ENCODE peak calls at places on chromosome 17, in four cellular contexts. B is spleen, Z is tibial nerve, D is transverse colon. P is an unnamed sample. For H3K9me3, the result is how much of the 10 kb centered on the place peaks cover.

GRCh38 chr17:12122091-12122490 is 101.4 kb downstream of the MAP2K4 start:
- DNase-seq in D (no peak), B (no peak), Z (no peak), P (no peak)

GRCh38 chr17:36117505-36118382 is 14.1 kb downstream of the CCL4 start:
- DNase-seq in Z (no peak), B (no peak), D (peak), P (no peak)

GRCh38 chr17:21375757-21376584 is at the start of gene KCNJ12:
- DNase-seq in B (no peak), Z (no peak), D (peak), P (peak)

GRCh38 chr17:35889818-35890773 is 9.9 kb upstream of the CCL5 start:
- DNase-seq in D (no peak), B (no peak), Z (peak), P (peak)

GRCh38 chr17:27206447-27206846 is 87.5 kb upstream of the WSB1 start:
- DNase-seq in Z (no peak), B (no peak), D (peak), P (no peak)

GRCh38 chr17:40958086-40958953 is 8.4 kb downstream of the KRT39 start:
- DNase-seq in Z (no peak), D (peak), B (no peak), P (no peak)

GRCh38 chr17:80260791-80261158 is at the start of gene RNF213:
- DNase-seq in B (peak), D (peak), Z (no peak), P (peak)

GRCh38 chr17:4369557-4370230 is 3.2 kb upstream of the UBE2G1 start:
- DNase-seq in B (peak), Z (no peak), D (no peak), P (no peak)

GRCh38 chr17:64728041-64728695 is 66.1 kb upstream of the SMURF2 start:
- DNase-seq in D (no peak), Z (no peak), B (no peak), P (no peak)

GRCh38 chr17:64036198-64036922 is 15.9 kb upstream of the ICAM2 start:
- DNase-seq in D (no peak), B (no peak), Z (no peak), P (no peak)

GRCh38 chr17:47776330-47777197 is 43.5 kb downstream of the TBX21 start:
- DNase-seq in Z (no peak), D (peak), B (no peak), P (no peak)

GRCh38 chr17:59830846-59831486 is 61.8 kb downstream of the TUBD1 start:
- DNase-seq in Z (no peak), B (no peak), D (no peak), P (no peak)

GRCh38 chr17:65202833-65203571 is 65.8 kb downstream of the RGS9 start:
- DNase-seq in Z (no peak), D (no peak), B (no peak), P (no peak)

GRCh38 chr17:64497565-64498035 is 746 bp upstream of the POLG2 start:
- DNase-seq in B (no peak), Z (no peak), D (no peak), P (no peak)

GRCh38 chr17:80855968-80856862 is 135.4 kb upstream of the CHMP6 start:
- DNase-seq in D (peak), Z (no peak), B (peak), P (no peak)

GRCh38 chr17:17235212-17236174 is 1.5 kb downstream of the FLCN start:
- DNase-seq in D (no peak), B (peak), Z (peak), P (peak)

GRCh38 chr17:27540300-27541105 is 84.3 kb downstream of the KSR1 start:
- DNase-seq in Z (peak), D (peak), B (peak), P (peak)

GRCh38 chr17:44278006-44278405 is 10.1 kb upstream of the SLC4A1 start:
- DNase-seq in B (no peak), Z (no peak), D (no peak), P (no peak)

GRCh38 chr17:82449136-82449882 is 1.2 kb downstream of the CYBC1 start:
- DNase-seq in D (peak), B (peak), Z (no peak), P (no peak)

GRCh38 chr17:56913000-56913866 is 616 bp downstream of the TRIM25 start:
- DNase-seq in D (no peak), Z (no peak), B (no peak), P (no peak)

GRCh38 chr17:17681744-17682292 is 560 bp downstream of the RAI1 start:
- DNase-seq in D (peak), Z (no peak), B (peak), P (peak)

GRCh38 chr17:37475713-37476420 is 13.8 kb upstream of the DUSP14 start:
- DNase-seq in B (no peak), D (no peak), Z (no peak), P (no peak)

GRCh38 chr17:35313875-35314409 is 59.5 kb downstream of the SLFN11 start:
- DNase-seq in B (peak), D (peak), Z (no peak), P (peak)

GRCh38 chr17:47948706-47949196 is 7.4 kb downstream of the PNPO start:
- DNase-seq in D (no peak), B (no peak), Z (no peak), P (peak)

GRCh38 chr17:64063766-64064224 is 43.4 kb upstream of the ICAM2 start:
- DNase-seq in Z (no peak), B (peak), D (peak), P (peak)

GRCh38 chr17:55996826-55997225 is 156.4 kb upstream of the ANKFN1 start:
- DNase-seq in Z (no peak), D (no peak), B (no peak), P (no peak)

GRCh38 chr17:35865412-35866355 is 3.0 kb downstream of the HEATR9 start:
- DNase-seq in B (no peak), Z (no peak), D (no peak), P (no peak)

GRCh38 chr17:75524269-75524970 is 1.1 kb upstream of the LLGL2 start:
- DNase-seq in B (peak), D (no peak), Z (no peak), P (no peak)

GRCh38 chr17:418421-418751 is 65.8 kb upstream of the RPH3AL start:
- DNase-seq in D (no peak), B (no peak), Z (no peak), P (no peak)

GRCh38 chr17:17506181-17506741 is 10.1 kb upstream of the RASD1 start:
- DNase-seq in Z (no peak), D (peak), B (no peak), P (no peak)

GRCh38 chr17:33038740-33039139 is 47.1 kb downstream of the SPACA3 start:
- DNase-seq in D (peak), Z (no peak), B (no peak), P (no peak)

GRCh38 chr17:35890774-35891155 is 10.6 kb upstream of the CCL5 start:
- DNase-seq in D (peak), B (peak), Z (no peak), P (peak)

GRCh38 chr17:77301694-77302087 is 160.9 kb downstream of the SEC14L1 start:
- DNase-seq in D (no peak), B (no peak), Z (no peak), P (no peak)
- H3K4me3 ChIP-seq in D (no peak), B (no peak), Z (no peak), P (no peak)

GRCh38 chr17:73293031-73293430 is 18.8 kb downstream of the CDC42EP4 start:
- DNase-seq in Z (no peak), D (no peak), B (no peak), P (no peak)
- H3K27ac ChIP-seq in Z (peak), D (peak), B (no peak), P (peak)

GRCh38 chr17:22516861-22517636 is 824.7 kb downstream of the KCNJ18 start:
- DNase-seq in Z (no peak), B (no peak), D (no peak), P (no peak)

GRCh38 chr17:22515599-22515998 is 823.3 kb downstream of the KCNJ18 start:
- DNase-seq in D (no peak), Z (no peak), B (no peak), P (no peak)

GRCh38 chr17:22512997-22513538 is 820.7 kb downstream of the KCNJ18 start:
- DNase-seq in Z (no peak), D (no peak), B (no peak), P (no peak)

GRCh38 chr17:22514315-22514714 is 822.0 kb downstream of the KCNJ18 start:
- DNase-seq in Z (no peak), D (no peak), B (no peak), P (no peak)

DNA sequence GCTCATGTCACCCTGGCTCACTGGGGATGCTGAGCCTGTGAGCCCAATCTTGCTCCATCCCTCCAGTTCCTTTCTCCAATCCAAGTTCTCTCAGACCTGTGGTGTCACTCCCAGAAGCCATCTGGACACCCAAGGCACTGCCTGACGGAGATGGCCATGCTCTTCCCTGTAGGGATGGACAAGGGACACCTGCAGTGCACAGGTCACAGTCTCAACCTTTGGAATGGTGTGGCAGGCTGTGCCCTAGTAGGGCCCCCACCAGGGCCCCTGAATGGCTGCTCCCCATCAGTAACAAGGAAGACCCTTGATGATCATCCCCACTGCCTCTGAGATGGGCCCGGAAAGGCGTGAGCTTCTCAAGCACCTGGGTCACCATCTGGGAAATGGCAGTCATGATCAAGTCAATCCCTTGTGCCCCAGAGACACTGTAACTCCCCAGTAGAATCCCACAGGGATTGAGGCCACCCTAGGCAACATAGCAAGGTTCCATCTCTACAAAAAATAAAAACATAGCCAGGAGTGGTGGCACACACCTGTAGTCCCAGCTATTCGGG is 822.5 kb downstream of the KCNJ18 start:
- DNase-seq in B (no peak), Z (no peak), D (no peak), P (no peak)
- H3K9me3 ChIP-seq in B (under half), Z (under half), D (under half), P (under half)

DNA sequence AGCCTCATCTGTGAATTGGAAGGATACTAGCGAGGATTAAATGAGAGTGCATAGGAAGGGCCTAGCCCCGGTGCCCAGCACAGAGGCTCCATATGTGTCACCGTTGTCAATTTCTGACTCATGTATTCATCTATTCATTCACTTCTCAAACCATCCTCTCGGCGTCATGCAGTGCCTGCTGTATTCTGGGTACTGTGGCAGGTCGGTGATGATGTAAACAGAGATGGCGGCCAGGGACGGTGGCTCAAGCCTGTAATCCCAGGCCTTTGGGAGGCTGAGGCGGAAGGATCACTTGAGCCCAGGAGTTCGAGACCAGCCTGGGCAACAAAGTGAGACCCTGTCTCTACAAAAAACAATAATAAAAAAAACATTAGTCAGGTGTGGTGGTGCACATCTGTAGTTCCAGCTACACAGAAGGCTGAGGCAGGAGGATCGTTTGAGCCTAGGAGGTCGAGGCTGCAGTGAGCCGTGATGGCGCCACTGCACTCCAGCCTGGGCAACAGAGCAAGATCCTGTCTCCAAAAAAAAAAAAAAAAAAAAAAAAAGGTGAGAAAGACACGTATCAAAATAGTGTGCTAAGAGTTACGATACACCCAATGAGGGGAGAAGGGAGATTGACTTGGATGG is 4.3 kb upstream of the PPP1R1B start:
- DNase-seq in Z (no peak), D (no peak), B (no peak), P (no peak)
- H3K4me3 ChIP-seq in Z (no peak), D (no peak), B (no peak), P (no peak)

DNA sequence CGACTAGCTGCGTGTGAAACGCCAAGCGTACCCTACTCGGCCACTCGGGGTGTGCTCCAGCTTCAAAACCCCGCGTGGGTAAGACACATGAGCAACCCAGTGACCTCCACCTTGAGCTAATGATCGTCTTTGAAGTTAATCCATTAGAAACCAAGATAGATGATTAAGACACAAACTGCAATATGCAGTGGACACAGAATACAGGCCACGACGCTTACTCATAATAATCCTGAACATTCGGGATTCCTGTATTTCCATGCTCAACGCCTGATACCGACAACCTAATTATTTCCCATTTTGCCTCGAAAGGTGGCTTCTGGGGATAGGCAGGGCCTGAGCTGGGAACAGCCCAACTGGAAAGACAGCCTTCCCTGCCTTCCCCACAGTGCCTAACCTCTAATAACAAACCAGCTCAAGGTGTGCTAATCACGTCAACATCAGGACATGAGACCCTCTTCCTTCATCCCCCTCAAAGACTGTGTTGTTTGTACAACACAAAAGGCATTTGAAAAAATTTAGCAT is 504 bp upstream of the COPRS start:
- DNase-seq in D (no peak), Z (no peak), B (no peak), P (no peak)
- H3K27ac ChIP-seq in D (no peak), Z (no peak), B (no peak), P (no peak)

GRCh38 chr17:45286286-45286685 is 24.4 kb upstream of the SPATA32 start:
- DNase-seq in Z (no peak), D (no peak), B (no peak), P (no peak)
- H3K9me3 ChIP-seq in Z (under half), D (under half), B (under half), P (under half)

DNA sequence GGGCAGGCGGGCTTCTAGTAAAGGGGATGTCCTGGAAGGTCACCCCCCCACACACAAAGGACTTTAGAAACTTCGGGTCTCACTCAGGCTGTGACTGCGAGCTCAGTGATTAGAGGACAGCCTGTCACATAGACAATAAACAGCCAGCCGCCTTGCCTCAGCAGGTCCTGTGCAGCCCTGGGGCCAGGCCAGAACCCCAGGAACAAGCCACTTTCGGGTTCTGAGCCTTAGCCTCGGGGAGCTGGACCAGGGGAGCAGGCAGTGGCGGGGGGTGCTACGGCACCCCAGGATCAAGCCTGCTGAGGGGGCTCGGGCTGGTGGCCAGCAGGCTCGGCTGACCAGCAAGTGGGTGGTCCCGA is 1.1 kb downstream of the GAS7 start:
- DNase-seq in Z (no peak), D (no peak), B (no peak), P (no peak)
- H3K4me3 ChIP-seq in Z (peak), D (peak), B (peak), P (no peak)

GRCh38 chr17:1724869-1725641 is 551 bp downstream of the WDR81 start:
- DNase-seq in D (no peak), Z (no peak), B (peak), P (peak)
- H3K27ac ChIP-seq in D (peak), Z (peak), B (peak), P (no peak)